ENCODE peak calls at places on chromosome 2, in seven cellular contexts. S is H9; U is activated T-helper 1 cell treated with anti-CD3 and anti-CD28 coated beads, Interleukin-2, amount 50 U/mL, for 16 hours; W is RPMI7951; K is DND-41; Z is NCI-H774; I is activated effector memory CD4-positive, alpha-beta T cell treated with Interleukin-2 at 50 U/mL for 16 hours. J is an unnamed sample.

GRCh38 chr2:76599732-76600368 is 889.1 kb upstream of the GCFC2 start:
- DNase-seq in Z (peak; percentile 87), I (no peak), W (peak; percentile 39), U (no peak), S (peak; percentile 89), K (peak; percentile 58), J (peak; percentile 47)

GRCh38 chr2:168439536-168439935 is 16.5 kb upstream of the CERS6 start:
- DNase-seq in W (peak; percentile 29), U (no peak), S (no peak), Z (no peak), I (no peak), K (no peak), J (no peak)

GRCh38 chr2:231674587-231675334 is 33.6 kb upstream of the PTMA start:
- DNase-seq in I (peak; percentile 31), K (peak; percentile 71), S (peak; percentile 96), W (peak; percentile 58), Z (peak; percentile 43), U (peak; percentile 38), J (peak; percentile 93)

GRCh38 chr2:196247979-196248286 is 76.6 kb upstream of the STK17B start:
- DNase-seq in I (no peak), Z (no peak), S (no peak), K (no peak), W (no peak), U (no peak), J (no peak)

GRCh38 chr2:29192526-29192925 is 77.3 kb downstream of the CLIP4 start:
- DNase-seq in U (no peak), I (no peak), Z (no peak), S (no peak), K (no peak), W (no peak), J (no peak)

GRCh38 chr2:44951124-44951523 is 9.6 kb downstream of the SIX3 start:
- DNase-seq in I (no peak), W (no peak), S (no peak), U (no peak), Z (no peak), K (no peak), J (no peak)

GRCh38 chr2:146981921-146982320 is 862.9 kb upstream of the ACVR2A start:
- DNase-seq in W (no peak), S (no peak), I (no peak), Z (no peak), K (no peak), U (no peak), J (no peak)

GRCh38 chr2:203818656-203819055 is 48.9 kb upstream of the CTLA4 start:
- DNase-seq in W (no peak), Z (no peak), U (no peak), S (no peak), K (no peak), I (no peak), J (no peak)

GRCh38 chr2:173580869-173581268 is 226.2 kb downstream of the CDCA7 start:
- DNase-seq in I (no peak), W (no peak), K (no peak), Z (no peak), U (no peak), S (no peak), J (no peak)

GRCh38 chr2:148901142-148901541 is 26.1 kb downstream of the KIF5C start:
- DNase-seq in K (no peak), S (no peak), W (no peak), U (no peak), Z (peak; percentile 71), I (no peak), J (no peak)

GRCh38 chr2:15755528-15755927 is 163.9 kb downstream of the DDX1 start:
- DNase-seq in Z (no peak), K (no peak), S (no peak), W (no peak), I (no peak), U (no peak), J (no peak)

GRCh38 chr2:85748948-85749875 is 4.6 kb upstream of the ATOH8 start:
- DNase-seq in K (no peak), I (no peak), S (no peak), U (no peak), W (no peak), Z (no peak), J (no peak)

GRCh38 chr2:74878551-74878950 is 44.6 kb downstream of the HK2 start:
- DNase-seq in Z (no peak), I (no peak), S (no peak), K (no peak), W (no peak), U (no peak), J (no peak)

GRCh38 chr2:207746131-207746530 is 23.6 kb downstream of the FZD5 start:
- DNase-seq in K (peak; percentile 51), S (peak; percentile 49), U (no peak), I (no peak), W (peak; percentile 65), Z (peak; percentile 63), J (peak; percentile 64)

GRCh38 chr2:235930701-235931100 is 237.5 kb downstream of the GBX2 start:
- DNase-seq in K (no peak), W (no peak), Z (no peak), U (no peak), I (no peak), S (no peak), J (no peak)

GRCh38 chr2:219560037-219560892 is 11.1 kb downstream of the OBSL1 start:
- DNase-seq in K (no peak), S (no peak), I (peak; percentile 9), U (no peak), Z (no peak), W (no peak), J (peak; percentile 93)

GRCh38 chr2:216987176-216987809 is 127.4 kb upstream of the TNP1 start:
- DNase-seq in K (no peak), U (no peak), W (no peak), S (no peak), Z (no peak), I (no peak), J (no peak)

GRCh38 chr2:170643346-170643745 is 71.8 kb upstream of the SP5 start:
- DNase-seq in S (no peak), U (no peak), W (no peak), I (no peak), K (no peak), Z (no peak), J (no peak)

GRCh38 chr2:114784890-114785583 is 342.6 kb downstream of the DPP10 start:
- DNase-seq in S (no peak), Z (no peak), U (no peak), I (no peak), K (no peak), W (no peak), J (no peak)

GRCh38 chr2:222290371-222290690 is 8.5 kb downstream of the PAX3 start:
- DNase-seq in S (no peak), K (no peak), I (no peak), Z (no peak), W (no peak), U (no peak), J (no peak)

GRCh38 chr2:47568164-47568861 is 165.4 kb downstream of the MSH2 start:
- DNase-seq in Z (no peak), I (no peak), W (no peak), S (no peak), U (no peak), K (no peak), J (no peak)

GRCh38 chr2:105102963-105103421 is 65.1 kb downstream of the MRPS9 start:
- DNase-seq in Z (no peak), S (peak; percentile 98), I (no peak), W (peak; percentile 69), K (no peak), U (no peak), J (peak; percentile 91)

GRCh38 chr2:33782395-33783239 is 183.5 kb upstream of the FAM98A start:
- DNase-seq in S (no peak), I (no peak), U (no peak), K (no peak), W (peak; percentile 33), Z (no peak), J (peak; percentile 41)

GRCh38 chr2:62641410-62641843 is 64.1 kb upstream of the EHBP1 start:
- DNase-seq in I (no peak), S (no peak), U (no peak), W (peak; percentile 42), Z (no peak), K (no peak), J (no peak)

GRCh38 chr2:55986700-55987440 is 63.3 kb upstream of the EFEMP1 start:
- DNase-seq in I (no peak), U (no peak), Z (no peak), S (no peak), K (no peak), W (peak; percentile 53), J (no peak)

GRCh38 chr2:158060862-158061435 is 40.7 kb upstream of the UPP2 start:
- DNase-seq in S (no peak), K (no peak), W (peak; percentile 84), Z (no peak), I (no peak), U (no peak), J (no peak)

GRCh38 chr2:200993097-200993496 is 29.6 kb upstream of the ORC2 start:
- DNase-seq in Z (no peak), K (no peak), I (no peak), W (no peak), U (no peak), S (no peak), J (no peak)

GRCh38 chr2:224892574-224893204 is 149.6 kb downstream of the DOCK10 start:
- DNase-seq in W (peak; percentile 73), I (no peak), U (no peak), K (no peak), S (peak; percentile 51), Z (no peak), J (peak; percentile 14)

GRCh38 chr2:239607795-239608171 is 207.0 kb upstream of the HDAC4 start:
- DNase-seq in Z (no peak), K (no peak), W (no peak), I (no peak), S (peak; percentile 28), U (no peak), J (peak; percentile 58)

GRCh38 chr2:220779918-220780317 is 792.2 kb downstream of the EPHA4 start:
- DNase-seq in K (no peak), Z (no peak), I (no peak), W (peak; percentile 6), U (no peak), S (no peak), J (no peak)

GRCh38 chr2:183348492-183348891 is 224.2 kb downstream of the NUP35 start:
- DNase-seq in I (no peak), Z (peak; percentile 13), U (no peak), W (no peak), K (no peak), S (no peak), J (no peak)